ENCODE peak calls at places on chromosomes 16 and 17, in nine cellular contexts. K is GM12891; S is EL; N is upper lobe of right lung; J is HTR-8/SVneo; Z is ovary; P is activated CD4-positive, CD25-positive, alpha-beta regulatory T cell; G is fibroblast of the aortic adventitia; X is right cardiac atrium. C is an unnamed sample.

GRCh38 chr17:62704381-62704971 is 77.0 kb downstream of the MRC2 start:
- DNase-seq in G (peak), N (peak), K (no peak), J (peak), X (peak), P (no peak), S (peak), Z (peak), C (no peak)

GRCh38 chr17:81934850-81935708 is 2.0 kb downstream of the PYCR1 start:
- DNase-seq in X (no peak), K (no peak), Z (no peak), S (no peak), P (no peak), J (no peak), G (no peak), N (peak), C (no peak)

GRCh38 chr17:73612074-73612473 is 32.2 kb downstream of the SDK2 start:
- DNase-seq in X (peak), S (no peak), J (no peak), Z (no peak), P (no peak), G (no peak), K (no peak), N (no peak), C (no peak)

GRCh38 chr16:24010440-24011089 is 174.8 kb downstream of the PRKCB start:
- DNase-seq in S (peak), Z (peak), G (peak), K (no peak), N (peak), J (peak), P (peak), X (peak), C (peak)

GRCh38 chr16:55567382-55567781 is 898 bp downstream of the CAPNS2 start:
- DNase-seq in G (peak), X (peak), P (no peak), S (peak), J (no peak), N (no peak), K (no peak), Z (no peak), C (no peak)

GRCh38 chr16:69535123-69536050 is 30.4 kb upstream of the NFAT5 start:
- DNase-seq in P (no peak), N (no peak), S (peak), J (no peak), X (no peak), Z (no peak), K (no peak), G (peak), C (no peak)

GRCh38 chr16:17724242-17724898 is 253.6 kb upstream of the XYLT1 start:
- DNase-seq in P (no peak), K (no peak), G (peak), N (no peak), S (peak), Z (no peak), X (no peak), J (no peak), C (no peak)

GRCh38 chr16:86044241-86044671 is 145.3 kb downstream of the IRF8 start:
- DNase-seq in S (peak), N (peak), Z (no peak), J (peak), P (no peak), G (peak), K (peak), X (peak), C (peak)

GRCh38 chr17:80195671-80196529 is 24.2 kb downstream of the SGSH start:
- DNase-seq in K (peak), N (no peak), J (peak), S (peak), X (peak), G (peak), Z (no peak), P (peak), C (peak)

GRCh38 chr17:518047-518735 is 165.6 kb upstream of the RPH3AL start:
- DNase-seq in Z (no peak), S (no peak), X (no peak), K (no peak), N (no peak), J (no peak), P (no peak), G (no peak), C (no peak)